ENCODE peak calls at places on chromosome 7, in nine cellular contexts. Y is HCT116, R is MM.1S, T is astrocyte, K is neural progenitor cell, G is GM12878, D is hepatocyte, F is PC-9, N is keratinocyte. E is an unnamed sample.
A peak's percentile ranks its signal among the peaks of the same experiment; 100 is the strongest.

GRCh38 chr7:107953924-107954303 is 49.0 kb downstream of the LAMB1 start:
- DNase-seq in Y (no peak), R (no peak), T (no peak), K (no peak), G (no peak), D (peak; percentile 44), F (no peak), N (no peak), E (no peak)

GRCh38 chr7:95632609-95633008 is 36.3 kb upstream of the PDK4 start:
- DNase-seq in Y (no peak), R (no peak), T (peak; percentile 41), K (no peak), G (no peak), D (no peak), F (no peak), N (no peak), E (no peak)

GRCh38 chr7:48041665-48041995 is 6.3 kb downstream of the C7orf57 start:
- DNase-seq in Y (no peak), R (no peak), T (peak; percentile 61), K (no peak), G (no peak), D (no peak), F (no peak), N (peak; percentile 35), E (no peak)

GRCh38 chr7:38283107-38283506 is 9.7 kb upstream of the TARP start:
- DNase-seq in Y (no peak), R (no peak), T (no peak), K (no peak), G (no peak), D (no peak), F (no peak), N (no peak), E (no peak)

GRCh38 chr7:20225384-20225783 is 8.2 kb upstream of the MACC1 start:
- DNase-seq in Y (no peak), R (no peak), T (no peak), K (no peak), G (no peak), D (no peak), F (no peak), N (no peak), E (no peak)

GRCh38 chr7:16630654-16631053 is 14.9 kb downstream of the ANKMY2 start:
- DNase-seq in Y (no peak), R (no peak), T (no peak), K (peak; percentile 45), G (no peak), D (no peak), F (no peak), N (no peak), E (no peak)

GRCh38 chr7:136969776-136970175 is 101.3 kb downstream of the CHRM2 start:
- DNase-seq in Y (no peak), R (no peak), T (no peak), K (no peak), G (no peak), D (no peak), F (no peak), N (no peak), E (no peak)

GRCh38 chr7:500521-501420 is 18.9 kb downstream of the PDGFA start:
- DNase-seq in Y (no peak), R (no peak), T (no peak), K (no peak), G (no peak), D (no peak), F (no peak), N (no peak), E (no peak)

GRCh38 chr7:157016352-157017041 is 6.0 kb upstream of the MNX1 start:
- DNase-seq in Y (no peak), R (peak; percentile 100), T (no peak), K (peak; percentile 40), G (peak; percentile 72), D (no peak), F (no peak), N (no peak), E (peak; percentile 31)

GRCh38 chr7:157016024-157016351 is 5.5 kb upstream of the MNX1 start:
- DNase-seq in Y (no peak), R (no peak), T (no peak), K (no peak), G (no peak), D (no peak), F (no peak), N (no peak), E (no peak)

GRCh38 chr7:157013602-157014549 is 3.4 kb upstream of the MNX1 start:
- DNase-seq in Y (no peak), R (peak; percentile 5), T (no peak), K (peak; percentile 41), G (no peak), D (no peak), F (no peak), N (no peak), E (no peak)

GRCh38 chr7:157013101-157013500 is 2.6 kb upstream of the MNX1 start:
- DNase-seq in Y (no peak), R (peak; percentile 15), T (no peak), K (no peak), G (no peak), D (no peak), F (no peak), N (no peak), E (no peak)

DNA sequence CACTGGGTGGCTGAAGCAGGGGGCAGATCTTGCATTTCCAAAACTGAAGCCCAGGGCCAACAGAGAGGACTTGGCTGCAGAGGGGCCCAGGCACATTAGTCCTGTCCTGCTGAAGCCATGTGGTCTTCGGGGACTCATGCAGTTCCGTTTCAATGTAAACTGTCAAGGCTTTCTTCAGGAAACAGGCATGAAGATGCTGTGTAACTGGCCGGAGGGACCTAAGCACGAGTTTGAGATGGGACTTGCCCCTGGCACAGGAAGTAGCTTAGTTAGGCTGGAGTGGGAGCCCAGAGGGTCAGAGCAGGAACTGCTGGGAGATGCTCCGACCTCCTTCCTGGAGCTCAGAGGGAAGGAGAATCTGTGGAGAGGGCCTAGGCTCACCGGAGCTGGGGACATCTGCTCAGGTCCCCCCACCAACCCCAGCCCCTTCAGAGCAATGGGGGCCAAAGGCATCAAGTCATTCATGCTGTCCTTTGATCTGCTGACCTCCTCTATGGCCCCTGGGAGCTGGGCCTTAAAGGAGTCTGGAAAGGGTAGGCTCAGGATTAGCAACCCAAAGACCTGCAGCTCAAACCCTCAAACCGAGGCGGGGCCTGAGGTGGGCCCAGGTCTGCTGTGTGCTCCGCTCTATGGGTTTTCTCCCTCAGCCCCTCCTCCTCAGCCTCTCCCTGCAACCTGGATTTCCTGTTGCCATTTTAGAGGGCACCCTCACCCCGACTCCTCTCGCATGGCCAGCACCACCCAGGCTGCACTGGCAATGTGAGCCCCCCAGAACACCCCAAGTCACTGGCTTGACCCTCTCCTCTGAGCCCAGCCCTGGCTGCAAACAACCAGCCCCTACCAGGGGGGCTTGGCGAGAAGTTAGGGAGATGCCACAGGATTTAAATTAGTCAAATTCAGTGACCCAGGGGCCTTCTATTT is 4.4 kb upstream of the MNX1 start:
- DNase-seq in Y (no peak), R (peak; percentile 6), T (no peak), K (no peak), G (no peak), D (no peak), F (no peak), N (no peak), E (no peak)
- TF ChIP-seq EZH2 in Y (no peak), R (no peak), T (peak; percentile 56), K (no peak), G (no peak), D (no peak), F (no peak), N (no peak), E (no peak)

DNA sequence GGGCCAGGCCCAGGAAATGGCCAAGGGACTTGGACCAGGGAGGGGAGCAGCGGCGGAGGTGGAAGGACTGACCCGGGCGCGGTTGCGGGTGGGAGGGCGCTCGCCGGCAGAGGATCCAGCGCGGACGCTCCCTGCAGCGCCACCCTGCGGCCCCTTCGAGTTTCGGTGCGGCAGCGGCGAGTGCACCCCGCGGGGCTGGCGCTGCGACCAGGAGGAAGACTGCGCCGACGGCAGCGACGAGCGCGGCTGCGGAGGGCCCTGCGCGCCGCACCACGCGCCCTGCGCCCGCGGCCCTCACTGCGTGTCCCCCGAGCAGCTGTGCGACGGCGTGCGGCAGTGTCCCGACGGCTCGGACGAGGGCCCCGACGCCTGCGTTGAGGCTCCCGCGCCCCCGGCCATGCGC is 16.8 kb upstream of the ZNF467 start:
- DNase-seq in Y (no peak), R (no peak), T (no peak), K (peak; percentile 86), G (no peak), D (peak; percentile 63), F (no peak), N (no peak), E (no peak)
- TF ChIP-seq EZH2 in Y (no peak), R (no peak), T (peak; percentile 75), K (peak; percentile 42), G (no peak), D (no peak), F (no peak), N (peak; percentile 55), E (no peak)

GRCh38 chr7:27101188-27101905 is 1.1 kb downstream of the HOXA2 start:
- DNase-seq in Y (no peak), R (no peak), T (peak; percentile 92), K (peak; percentile 54), G (no peak), D (no peak), F (no peak), N (no peak), E (no peak)

GRCh38 chr7:27104244-27105149 is 2.0 kb upstream of the HOXA2 start:
- DNase-seq in Y (no peak), R (no peak), T (peak; percentile 89), K (no peak), G (no peak), D (no peak), F (no peak), N (no peak), E (no peak)

GRCh38 chr7:27103489-27104226 is 1.2 kb upstream of the HOXA2 start:
- DNase-seq in Y (no peak), R (no peak), T (peak; percentile 34), K (peak; percentile 56), G (no peak), D (no peak), F (no peak), N (no peak), E (no peak)

GRCh38 chr7:27101906-27102577 is 441 bp downstream of the HOXA2 start:
- DNase-seq in Y (no peak), R (no peak), T (peak; percentile 36), K (peak; percentile 59), G (no peak), D (no peak), F (no peak), N (no peak), E (no peak)

DNA sequence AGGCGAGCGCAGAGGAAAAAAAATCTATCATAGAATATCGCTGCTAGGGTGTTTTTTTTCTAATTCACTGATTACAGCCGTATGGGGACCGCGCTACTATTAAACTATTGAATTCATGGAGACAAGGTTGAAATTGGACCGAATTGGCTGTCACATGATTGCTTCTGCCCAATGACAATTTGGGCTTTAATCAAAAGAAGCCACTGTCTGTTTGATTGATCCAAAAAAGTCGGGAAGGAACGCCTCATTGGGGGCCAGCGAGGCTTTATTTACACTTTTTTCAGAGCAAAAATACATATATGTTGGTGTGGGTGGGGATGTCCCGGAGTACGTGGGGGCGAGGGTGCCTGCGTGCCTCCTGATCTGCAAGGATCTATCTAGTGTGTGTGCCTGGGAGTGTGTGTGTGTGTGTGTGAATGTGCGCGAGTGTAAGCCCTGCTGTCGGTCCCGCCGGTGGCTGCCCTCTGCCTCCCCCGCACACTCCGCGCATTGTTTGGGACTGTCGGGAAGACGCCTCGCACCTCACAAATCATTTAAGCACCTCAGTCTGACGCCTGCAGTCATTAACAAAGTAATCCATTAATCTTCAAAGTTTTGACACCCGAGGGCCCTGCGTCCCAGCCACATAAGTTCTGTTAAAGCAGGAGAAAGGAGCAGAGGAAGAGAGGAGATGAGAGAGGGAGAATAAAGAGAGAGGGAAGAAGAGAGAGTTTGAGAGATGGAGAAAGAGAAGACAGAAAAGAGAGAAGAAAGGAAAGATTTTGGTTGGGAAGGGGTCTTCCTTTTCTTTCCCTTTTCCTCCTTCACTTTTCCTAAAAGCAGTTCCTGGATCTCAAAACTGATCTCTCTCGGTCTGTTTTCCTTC is at the start of gene HOXA2:
- DNase-seq in Y (no peak), R (no peak), T (peak; percentile 83), K (peak; percentile 49), G (no peak), D (no peak), F (no peak), N (no peak), E (no peak)
- TF ChIP-seq EZH2 in Y (no peak), R (no peak), T (no peak), K (no peak), G (no peak), D (peak; percentile 23), F (no peak), N (no peak), E (no peak)

DNA sequence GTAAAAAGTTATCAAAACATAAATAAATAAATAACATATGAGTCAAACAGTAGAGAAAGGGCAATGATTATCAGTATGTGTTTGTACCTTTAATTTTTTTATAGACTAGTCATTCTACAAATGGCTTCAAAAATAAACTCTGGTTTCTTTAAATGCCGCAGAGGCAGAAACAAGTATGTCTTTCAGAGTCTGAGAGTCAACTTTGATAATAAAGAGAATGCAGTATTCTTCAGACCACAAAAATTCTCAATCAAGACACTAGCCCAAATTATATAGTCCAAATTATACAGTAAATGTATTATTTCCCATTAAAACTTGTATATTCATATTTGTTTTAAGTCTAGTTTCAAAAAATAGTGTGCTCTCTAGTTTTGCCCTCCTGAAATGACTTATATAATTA is 1142.3 kb downstream of the NXPH1 start:
- DNase-seq in Y (no peak), R (no peak), T (no peak), K (no peak), G (no peak), D (no peak), F (no peak), N (no peak), E (no peak)
- TF ChIP-seq EZH2 in Y (no peak), R (no peak), T (no peak), K (no peak), G (no peak), D (no peak), F (no peak), N (no peak), E (no peak)